ENCODE peak calls at places on chromosomes 11 and 22, in eight cellular contexts. Q, A, B, D, P, U, N and X are unnamed samples.
A peak's percentile ranks its signal among the peaks of the same experiment; 100 is the strongest.

GRCh38 chr11:22467248-22467647 is 129.1 kb downstream of the SLC17A6 start:
- DNase-seq in D (no peak), U (no peak), P (peak; percentile 80), N (no peak), A (no peak), B (no peak), Q (no peak), X (no peak)

GRCh38 chr11:128232588-128232987 is 354.8 kb downstream of the ETS1 start:
- DNase-seq in Q (no peak), U (no peak), B (no peak), P (no peak), D (no peak), A (no peak), N (no peak), X (no peak)

GRCh38 chr11:20360650-20361049 is 2.9 kb upstream of the HTATIP2 start:
- DNase-seq in Q (no peak), B (no peak), A (peak; percentile 10), P (peak; percentile 43), U (no peak), D (no peak), N (no peak), X (peak; percentile 30)

GRCh38 chr11:31512117-31512516 is 2.5 kb downstream of the ELP4 start:
- DNase-seq in P (no peak), U (no peak), N (no peak), D (no peak), B (no peak), Q (no peak), A (no peak), X (no peak)

GRCh38 chr11:113376156-113376555 is 11.4 kb upstream of the ANKK1 start:
- DNase-seq in U (peak; percentile 52), D (no peak), N (peak; percentile 55), A (no peak), P (peak; percentile 15), B (no peak), Q (no peak), X (no peak)

GRCh38 chr11:20612416-20612815 is 13.0 kb downstream of the SLC6A5 start:
- DNase-seq in D (no peak), U (no peak), N (no peak), A (no peak), P (no peak), B (no peak), Q (no peak), X (no peak)

GRCh38 chr11:63489879-63490278 is 1.1 kb downstream of the PLAAT5 start:
- DNase-seq in N (no peak), B (no peak), U (no peak), A (peak; percentile 42), P (peak; percentile 26), Q (no peak), D (peak; percentile 74), X (no peak)

GRCh38 chr22:48897959-48898358 is 929.7 kb downstream of the BRD1 start:
- DNase-seq in N (no peak), U (no peak), P (no peak), B (no peak), Q (no peak), D (no peak), A (no peak), X (no peak)

GRCh38 chr11:116379185-116379828 is 393.5 kb downstream of the BUD13 start:
- DNase-seq in B (peak; percentile 84), N (no peak), Q (no peak), P (peak; percentile 1), D (peak; percentile 79), A (peak; percentile 1), U (no peak), X (no peak)

GRCh38 chr11:102467853-102468580 is 15.5 kb upstream of the TMEM123 start:
- DNase-seq in A (no peak), D (no peak), N (no peak), Q (no peak), U (no peak), B (no peak), P (no peak), X (no peak)

GRCh38 chr11:63966444-63966843 is 8.0 kb upstream of the COX8A start:
- DNase-seq in P (no peak), A (no peak), D (no peak), N (no peak), B (no peak), Q (no peak), U (no peak), X (no peak)

GRCh38 chr11:9053631-9054030 is 37.8 kb downstream of the SCUBE2 start:
- DNase-seq in D (no peak), P (peak; percentile 8), U (no peak), Q (no peak), N (no peak), B (no peak), A (peak; percentile 29), X (no peak)

GRCh38 chr22:40345271-40345670 is 1.0 kb upstream of the ADSL start:
- DNase-seq in B (no peak), P (peak; percentile 61), Q (no peak), N (no peak), D (no peak), U (no peak), A (no peak), X (peak; percentile 29)

GRCh38 chr11:6438979-6439571 is 1.7 kb downstream of the HPX start:
- DNase-seq in A (peak; percentile 35), N (peak; percentile 63), P (peak; percentile 69), U (no peak), D (peak; percentile 84), Q (peak; percentile 36), B (peak; percentile 29), X (no peak)

GRCh38 chr11:7575841-7576451 is 62.1 kb downstream of the PPFIBP2 start:
- DNase-seq in Q (no peak), P (no peak), N (no peak), A (no peak), D (no peak), U (no peak), B (no peak), X (peak; percentile 67)

GRCh38 chr22:38089474-38089851 is 5.5 kb upstream of the SLC16A8 start:
- DNase-seq in D (no peak), N (no peak), Q (no peak), A (no peak), P (no peak), U (no peak), B (no peak), X (no peak)

GRCh38 chr11:111983187-111983986 is 41.8 kb upstream of the DLAT start:
- DNase-seq in A (no peak), B (peak; percentile 48), N (no peak), D (peak; percentile 96), Q (no peak), U (no peak), P (no peak), X (no peak)
- TF ChIP-seq CTCF in A (no peak), B (peak; percentile 33), N (no peak), D (no peak), Q (no peak), U (no peak), P (no peak), X (no peak)

DNA sequence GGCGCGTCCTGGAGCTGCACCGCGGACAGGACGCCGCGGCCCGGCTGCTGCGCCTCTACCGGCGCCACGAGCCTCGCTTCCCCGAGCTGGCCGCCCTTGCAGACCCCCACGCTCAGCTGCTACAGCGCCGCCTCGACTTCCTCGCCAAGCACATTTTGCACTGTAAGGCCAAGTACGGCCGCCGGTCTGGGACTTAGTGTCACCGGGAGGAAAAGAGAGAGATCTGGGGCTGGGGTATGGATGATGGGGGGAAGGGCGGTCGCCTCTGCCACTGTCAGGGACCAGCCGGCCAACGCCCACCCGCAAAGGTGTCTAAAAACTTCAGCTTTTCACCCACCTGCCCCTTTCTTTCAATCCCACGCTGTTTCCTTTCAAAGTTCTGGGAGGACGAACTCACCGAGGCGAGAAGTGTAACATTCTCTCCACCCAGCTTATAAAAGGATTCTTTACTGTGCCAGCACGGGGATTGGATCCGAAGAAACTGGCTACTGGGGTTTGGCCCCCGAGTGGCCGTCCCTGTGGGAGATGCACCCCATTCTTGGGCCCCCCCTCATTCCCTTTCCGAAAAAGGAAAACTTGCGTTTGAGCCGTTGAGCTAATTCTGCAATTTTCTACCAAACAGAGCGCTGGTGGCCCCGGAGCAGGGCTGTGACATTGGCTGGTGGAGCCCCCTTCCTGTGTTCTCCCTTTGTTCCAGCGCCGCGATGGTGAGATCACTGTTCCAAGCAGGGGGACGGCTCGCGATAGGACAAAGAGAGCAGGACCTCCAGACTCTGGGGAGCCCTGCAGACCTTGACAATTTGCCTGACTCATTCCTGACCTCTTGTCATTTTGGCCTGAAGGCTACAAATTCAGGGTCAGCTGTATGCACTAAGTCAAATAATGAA is 1.7 kb downstream of the FJX1 start:
- DNase-seq in U (peak; percentile 35), B (peak; percentile 69), N (peak; percentile 36), P (no peak), D (peak; percentile 89), A (peak; percentile 49), Q (peak; percentile 59), X (peak; percentile 20)
- TF ChIP-seq CTCF in U (no peak), B (no peak), N (peak; percentile 25), P (no peak), D (no peak), A (peak; percentile 36), Q (no peak), X (no peak)

DNA sequence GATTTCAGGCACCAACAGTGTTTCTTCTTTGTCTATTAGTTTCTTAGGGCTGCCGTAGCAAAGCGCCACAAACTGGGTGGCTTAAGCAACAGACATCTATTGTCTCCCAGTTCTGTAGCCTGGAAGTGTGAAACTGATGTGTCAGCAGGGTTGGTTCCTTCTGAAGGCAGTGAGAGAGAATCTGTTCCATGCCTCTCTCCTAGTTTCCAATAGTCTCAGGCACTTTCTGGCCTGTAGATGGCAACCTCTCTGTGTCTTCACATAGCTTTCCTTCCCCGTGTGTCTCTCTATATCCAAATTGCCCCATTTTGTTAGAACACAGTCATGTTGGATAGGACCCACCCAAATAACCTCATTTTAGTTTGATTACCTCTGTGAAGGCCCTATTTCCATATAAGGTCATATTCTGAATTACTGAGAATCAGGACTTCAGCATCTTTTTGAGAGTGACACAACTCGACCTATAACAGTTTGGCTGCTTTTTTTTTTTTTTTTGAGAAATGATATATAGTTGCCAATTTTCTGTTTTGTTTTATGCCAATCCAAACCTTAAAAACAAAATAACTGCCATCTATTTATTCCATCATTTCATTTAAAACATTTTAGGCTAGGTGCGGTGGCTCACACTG is 108.2 kb downstream of the SLC36A4 start:
- DNase-seq in D (peak; percentile 78), P (peak; percentile 54), A (peak; percentile 60), N (peak; percentile 13), B (no peak), Q (no peak), U (peak; percentile 13), X (no peak)
- TF ChIP-seq CTCF in D (peak; percentile 61), P (peak; percentile 67), A (peak; percentile 76), N (peak; percentile 71), B (peak; percentile 58), Q (peak; percentile 41), U (peak; percentile 46), X (peak; percentile 59)

DNA sequence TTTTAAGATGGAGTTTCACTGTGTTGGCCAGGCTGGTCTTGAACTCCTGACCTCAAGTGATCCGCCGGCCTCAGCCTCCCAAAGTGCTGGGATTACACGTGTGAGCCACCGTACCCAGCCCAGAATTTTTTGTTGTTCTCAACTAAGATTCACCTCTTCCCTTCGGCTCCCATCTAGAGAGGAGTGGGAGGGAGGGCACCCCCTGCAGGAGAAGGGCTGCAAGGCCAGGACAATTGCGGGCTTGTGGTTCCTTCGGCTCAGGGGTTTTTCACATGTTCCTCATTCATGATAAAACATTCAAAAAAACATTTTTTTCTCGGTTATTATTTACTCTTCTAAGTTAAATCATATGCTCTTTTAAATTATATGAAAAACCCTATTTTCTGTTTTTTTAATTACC is 201.1 kb upstream of the LRRC4C start:
- DNase-seq in P (no peak), D (peak; percentile 77), Q (no peak), U (no peak), B (no peak), A (no peak), N (peak; percentile 10), X (no peak)
- TF ChIP-seq CTCF in P (no peak), D (peak; percentile 86), Q (no peak), U (peak; percentile 11), B (no peak), A (peak; percentile 17), N (peak; percentile 41), X (peak; percentile 5)